ENCODE peak calls at places on chromosome 15, in six cellular contexts. One of them, this sample, is unnamed.

GRCh38 chr15:25773248-25773647 is 89.9 kb downstream of the ATP10A start:
- DNase-seq in HFF-Myc: no peak
- DNase-seq in dorsolateral prefrontal cortex: no peak
- DNase-seq in spleen: no peak
- DNase-seq in pancreas: no peak
- DNase-seq in activated T-helper 9 cell treated with anti-CD3 and anti-CD28 coated beads, Interleukin-2, amount 50 U/mL, for 16 hours: no peak
- DNase-seq in this sample: no peak

GRCh38 chr15:71800835-71801745 is 9.3 kb upstream of the NR2E3 start:
- DNase-seq in HFF-Myc: peak
- DNase-seq in dorsolateral prefrontal cortex: no peak
- DNase-seq in spleen: no peak
- DNase-seq in pancreas: peak
- DNase-seq in activated T-helper 9 cell treated with anti-CD3 and anti-CD28 coated beads, Interleukin-2, amount 50 U/mL, for 16 hours: no peak
- DNase-seq in this sample: no peak

GRCh38 chr15:53710906-53711305 is 48.6 kb downstream of the WDR72 start:
- DNase-seq in HFF-Myc: no peak
- DNase-seq in dorsolateral prefrontal cortex: no peak
- DNase-seq in spleen: no peak
- DNase-seq in pancreas: no peak
- DNase-seq in activated T-helper 9 cell treated with anti-CD3 and anti-CD28 coated beads, Interleukin-2, amount 50 U/mL, for 16 hours: no peak
- DNase-seq in this sample: no peak

GRCh38 chr15:100140527-100141303 is 201.1 kb downstream of the ADAMTS17 start:
- DNase-seq in HFF-Myc: no peak
- DNase-seq in dorsolateral prefrontal cortex: no peak
- DNase-seq in spleen: no peak
- DNase-seq in pancreas: no peak
- DNase-seq in activated T-helper 9 cell treated with anti-CD3 and anti-CD28 coated beads, Interleukin-2, amount 50 U/mL, for 16 hours: no peak
- DNase-seq in this sample: no peak

GRCh38 chr15:40948706-40949473 is 4.4 kb upstream of the CHAC1 start:
- DNase-seq in HFF-Myc: no peak
- DNase-seq in dorsolateral prefrontal cortex: no peak
- DNase-seq in spleen: peak
- DNase-seq in pancreas: no peak
- DNase-seq in activated T-helper 9 cell treated with anti-CD3 and anti-CD28 coated beads, Interleukin-2, amount 50 U/mL, for 16 hours: no peak
- DNase-seq in this sample: no peak

GRCh38 chr15:70466895-70467529 is 296.3 kb downstream of the UACA start:
- DNase-seq in HFF-Myc: peak
- DNase-seq in dorsolateral prefrontal cortex: peak
- DNase-seq in spleen: peak
- DNase-seq in pancreas: no peak
- DNase-seq in activated T-helper 9 cell treated with anti-CD3 and anti-CD28 coated beads, Interleukin-2, amount 50 U/mL, for 16 hours: no peak
- DNase-seq in this sample: peak

GRCh38 chr15:97893988-97894387 is 66.5 kb upstream of the ARRDC4 start:
- DNase-seq in HFF-Myc: no peak
- DNase-seq in dorsolateral prefrontal cortex: no peak
- DNase-seq in spleen: no peak
- DNase-seq in pancreas: no peak
- DNase-seq in activated T-helper 9 cell treated with anti-CD3 and anti-CD28 coated beads, Interleukin-2, amount 50 U/mL, for 16 hours: no peak
- DNase-seq in this sample: no peak

GRCh38 chr15:70281811-70282307 is 184.1 kb upstream of the TLE3 start:
- DNase-seq in HFF-Myc: no peak
- DNase-seq in dorsolateral prefrontal cortex: no peak
- DNase-seq in spleen: peak
- DNase-seq in pancreas: no peak
- DNase-seq in activated T-helper 9 cell treated with anti-CD3 and anti-CD28 coated beads, Interleukin-2, amount 50 U/mL, for 16 hours: no peak
- DNase-seq in this sample: no peak

GRCh38 chr15:99249270-99249817 is at the start of gene TTC23:
- DNase-seq in HFF-Myc: peak
- DNase-seq in dorsolateral prefrontal cortex: peak
- DNase-seq in spleen: no peak
- DNase-seq in pancreas: no peak
- DNase-seq in activated T-helper 9 cell treated with anti-CD3 and anti-CD28 coated beads, Interleukin-2, amount 50 U/mL, for 16 hours: no peak
- DNase-seq in this sample: no peak

GRCh38 chr15:75836953-75837321 is 6.3 kb upstream of the UBE2Q2 start:
- DNase-seq in HFF-Myc: peak
- DNase-seq in dorsolateral prefrontal cortex: no peak
- DNase-seq in spleen: no peak
- DNase-seq in pancreas: no peak
- DNase-seq in activated T-helper 9 cell treated with anti-CD3 and anti-CD28 coated beads, Interleukin-2, amount 50 U/mL, for 16 hours: peak
- DNase-seq in this sample: no peak

GRCh38 chr15:41917767-41918430 is 24.0 kb upstream of the SPTBN5 start:
- DNase-seq in HFF-Myc: peak
- DNase-seq in dorsolateral prefrontal cortex: no peak
- DNase-seq in spleen: peak
- DNase-seq in pancreas: peak
- DNase-seq in activated T-helper 9 cell treated with anti-CD3 and anti-CD28 coated beads, Interleukin-2, amount 50 U/mL, for 16 hours: no peak
- DNase-seq in this sample: no peak

GRCh38 chr15:63041982-63042878 is at the start of gene TPM1:
- DNase-seq in HFF-Myc: no peak
- DNase-seq in dorsolateral prefrontal cortex: peak
- DNase-seq in spleen: peak
- DNase-seq in pancreas: peak
- DNase-seq in activated T-helper 9 cell treated with anti-CD3 and anti-CD28 coated beads, Interleukin-2, amount 50 U/mL, for 16 hours: no peak
- DNase-seq in this sample: no peak

GRCh38 chr15:35559683-35560082 is 13.7 kb upstream of the DPH6 start:
- DNase-seq in HFF-Myc: no peak
- DNase-seq in dorsolateral prefrontal cortex: no peak
- DNase-seq in spleen: no peak
- DNase-seq in pancreas: no peak
- DNase-seq in activated T-helper 9 cell treated with anti-CD3 and anti-CD28 coated beads, Interleukin-2, amount 50 U/mL, for 16 hours: no peak
- DNase-seq in this sample: no peak

GRCh38 chr15:32909431-32909830 is 191.6 kb downstream of the GREM1 start:
- DNase-seq in HFF-Myc: no peak
- DNase-seq in dorsolateral prefrontal cortex: no peak
- DNase-seq in spleen: no peak
- DNase-seq in pancreas: no peak
- DNase-seq in activated T-helper 9 cell treated with anti-CD3 and anti-CD28 coated beads, Interleukin-2, amount 50 U/mL, for 16 hours: no peak
- DNase-seq in this sample: no peak

GRCh38 chr15:52349062-52349700 is 53.6 kb upstream of the MYO5C start:
- DNase-seq in HFF-Myc: no peak
- DNase-seq in dorsolateral prefrontal cortex: no peak
- DNase-seq in spleen: no peak
- DNase-seq in pancreas: no peak
- DNase-seq in activated T-helper 9 cell treated with anti-CD3 and anti-CD28 coated beads, Interleukin-2, amount 50 U/mL, for 16 hours: no peak
- DNase-seq in this sample: no peak

GRCh38 chr15:25401511-25401910 is 37.3 kb downstream of the UBE3A start:
- DNase-seq in HFF-Myc: no peak
- DNase-seq in dorsolateral prefrontal cortex: no peak
- DNase-seq in spleen: no peak
- DNase-seq in pancreas: no peak
- DNase-seq in activated T-helper 9 cell treated with anti-CD3 and anti-CD28 coated beads, Interleukin-2, amount 50 U/mL, for 16 hours: no peak
- DNase-seq in this sample: no peak

GRCh38 chr15:90160781-90161727 is 40.1 kb upstream of the SEMA4B start:
- DNase-seq in HFF-Myc: no peak
- DNase-seq in dorsolateral prefrontal cortex: no peak
- DNase-seq in spleen: no peak
- DNase-seq in pancreas: peak
- DNase-seq in activated T-helper 9 cell treated with anti-CD3 and anti-CD28 coated beads, Interleukin-2, amount 50 U/mL, for 16 hours: no peak
- DNase-seq in this sample: no peak

GRCh38 chr15:68417897-68418296 is 14.1 kb downstream of the ITGA11 start:
- DNase-seq in HFF-Myc: no peak
- DNase-seq in dorsolateral prefrontal cortex: no peak
- DNase-seq in spleen: no peak
- DNase-seq in pancreas: no peak
- DNase-seq in activated T-helper 9 cell treated with anti-CD3 and anti-CD28 coated beads, Interleukin-2, amount 50 U/mL, for 16 hours: no peak
- DNase-seq in this sample: no peak

GRCh38 chr15:27993544-27993943 is 105.6 kb downstream of the OCA2 start:
- DNase-seq in HFF-Myc: no peak
- DNase-seq in dorsolateral prefrontal cortex: no peak
- DNase-seq in spleen: no peak
- DNase-seq in pancreas: no peak
- DNase-seq in activated T-helper 9 cell treated with anti-CD3 and anti-CD28 coated beads, Interleukin-2, amount 50 U/mL, for 16 hours: no peak
- DNase-seq in this sample: no peak

GRCh38 chr15:90265271-90266060 is at the start of gene NGRN:
- DNase-seq in HFF-Myc: peak
- DNase-seq in dorsolateral prefrontal cortex: peak
- DNase-seq in spleen: peak
- DNase-seq in pancreas: peak
- DNase-seq in activated T-helper 9 cell treated with anti-CD3 and anti-CD28 coated beads, Interleukin-2, amount 50 U/mL, for 16 hours: peak
- DNase-seq in this sample: peak

GRCh38 chr15:25439456-25439836 is 622 bp upstream of the UBE3A start:
- DNase-seq in HFF-Myc: no peak
- DNase-seq in dorsolateral prefrontal cortex: no peak
- DNase-seq in spleen: no peak
- DNase-seq in pancreas: no peak
- DNase-seq in activated T-helper 9 cell treated with anti-CD3 and anti-CD28 coated beads, Interleukin-2, amount 50 U/mL, for 16 hours: no peak
- DNase-seq in this sample: no peak

GRCh38 chr15:71448688-71449114 is 333.4 kb downstream of the THSD4 start:
- DNase-seq in HFF-Myc: peak
- DNase-seq in dorsolateral prefrontal cortex: no peak
- DNase-seq in spleen: no peak
- DNase-seq in pancreas: no peak
- DNase-seq in activated T-helper 9 cell treated with anti-CD3 and anti-CD28 coated beads, Interleukin-2, amount 50 U/mL, for 16 hours: no peak
- DNase-seq in this sample: peak

GRCh38 chr15:92819312-92820232 is 80.6 kb upstream of the CHD2 start:
- DNase-seq in HFF-Myc: no peak
- DNase-seq in dorsolateral prefrontal cortex: peak
- DNase-seq in spleen: no peak
- DNase-seq in pancreas: no peak
- DNase-seq in activated T-helper 9 cell treated with anti-CD3 and anti-CD28 coated beads, Interleukin-2, amount 50 U/mL, for 16 hours: no peak
- DNase-seq in this sample: peak

GRCh38 chr15:93265046-93265658 is 176.1 kb upstream of the RGMA start:
- DNase-seq in HFF-Myc: no peak
- DNase-seq in dorsolateral prefrontal cortex: no peak
- DNase-seq in spleen: no peak
- DNase-seq in pancreas: no peak
- DNase-seq in activated T-helper 9 cell treated with anti-CD3 and anti-CD28 coated beads, Interleukin-2, amount 50 U/mL, for 16 hours: no peak
- DNase-seq in this sample: no peak

GRCh38 chr15:70351941-70352774 is 254.4 kb upstream of the TLE3 start:
- DNase-seq in HFF-Myc: no peak
- DNase-seq in dorsolateral prefrontal cortex: no peak
- DNase-seq in spleen: no peak
- DNase-seq in pancreas: peak
- DNase-seq in activated T-helper 9 cell treated with anti-CD3 and anti-CD28 coated beads, Interleukin-2, amount 50 U/mL, for 16 hours: no peak
- DNase-seq in this sample: no peak

GRCh38 chr15:27418729-27419128 is 447.7 kb downstream of the GABRG3 start:
- DNase-seq in HFF-Myc: no peak
- DNase-seq in dorsolateral prefrontal cortex: peak
- DNase-seq in spleen: no peak
- DNase-seq in pancreas: no peak
- DNase-seq in activated T-helper 9 cell treated with anti-CD3 and anti-CD28 coated beads, Interleukin-2, amount 50 U/mL, for 16 hours: no peak
- DNase-seq in this sample: no peak

GRCh38 chr15:63322541-63322940 is 45.1 kb downstream of the APH1B start:
- DNase-seq in HFF-Myc: no peak
- DNase-seq in dorsolateral prefrontal cortex: no peak
- DNase-seq in spleen: no peak
- DNase-seq in pancreas: peak
- DNase-seq in activated T-helper 9 cell treated with anti-CD3 and anti-CD28 coated beads, Interleukin-2, amount 50 U/mL, for 16 hours: no peak
- DNase-seq in this sample: no peak

GRCh38 chr15:85579011-85579701 is 198.8 kb downstream of the AKAP13 start:
- DNase-seq in HFF-Myc: no peak
- DNase-seq in dorsolateral prefrontal cortex: no peak
- DNase-seq in spleen: no peak
- DNase-seq in pancreas: no peak
- DNase-seq in activated T-helper 9 cell treated with anti-CD3 and anti-CD28 coated beads, Interleukin-2, amount 50 U/mL, for 16 hours: no peak
- DNase-seq in this sample: no peak